ENCODE peak calls at places on chromosomes 4 and X, in four cellular contexts. N is A549, I is GM12878, A is K562. Y is an unnamed sample.

GRCh38 chr4:178329226-178329872 is 887.1 kb upstream of the AGA start:
- DNase-seq in A (no peak), N (no peak), I (no peak), Y (no peak)

GRCh38 chr4:175443547-175443946 is 368.5 kb downstream of the GPM6A start:
- DNase-seq in I (no peak), N (no peak), A (no peak), Y (no peak)

GRCh38 chr4:148782284-148782683 is 340.1 kb upstream of the NR3C2 start:
- DNase-seq in N (no peak), I (no peak), A (no peak), Y (no peak)

GRCh38 chr4:19382993-19383392 is 868.7 kb upstream of the SLIT2 start:
- DNase-seq in I (no peak), N (no peak), A (no peak), Y (peak; percentile 37)

GRCh38 chr4:48970471-48970921 is 15.6 kb upstream of the CWH43 start:
- DNase-seq in A (no peak), I (no peak), N (no peak), Y (peak; percentile 84)

GRCh38 chrX:132634521-132634920 is 145.7 kb upstream of the MBNL3 start:
- DNase-seq in A (no peak), N (no peak), I (no peak), Y (no peak)

GRCh38 chr4:80202784-80203553 is 5.7 kb downstream of the PRDM8 start:
- DNase-seq in I (no peak), A (no peak), N (no peak), Y (peak; percentile 35)

GRCh38 chr4:31328921-31329320 is 608.8 kb downstream of the PCDH7 start:
- DNase-seq in I (no peak), A (no peak), N (no peak), Y (no peak)

GRCh38 chrX:16466640-16467432 is 183.1 kb upstream of the S100G start:
- DNase-seq in A (no peak), I (no peak), N (no peak), Y (peak; percentile 68)

GRCh38 chr4:165208741-165209388 is 1.5 kb downstream of the KLHL2 start:
- DNase-seq in I (no peak), N (no peak), A (peak; percentile 36), Y (no peak)

GRCh38 chr4:6688879-6689505 is 4.7 kb upstream of the S100P start:
- DNase-seq in I (no peak), A (peak; percentile 83), N (peak; percentile 77), Y (peak; percentile 94)

GRCh38 chr4:7775396-7775795 is 164.3 kb downstream of the AFAP1 start:
- DNase-seq in A (no peak), N (no peak), I (no peak), Y (no peak)

GRCh38 chr4:23070848-23071570 is 378.3 kb downstream of the GBA3 start:
- DNase-seq in N (no peak), A (no peak), I (no peak), Y (no peak)

GRCh38 chr4:76733380-76733779 is 164.6 kb downstream of the SOWAHB start:
- DNase-seq in A (no peak), I (no peak), N (no peak), Y (no peak)

GRCh38 chr4:17770845-17771244 is 10.6 kb downstream of the FAM184B start:
- DNase-seq in A (peak; percentile 14), I (no peak), N (no peak), Y (no peak)

GRCh38 chr4:80266902-80267380 is 477 bp downstream of the FGF5 start:
- DNase-seq in I (no peak), N (no peak), A (peak; percentile 65), Y (peak; percentile 59)

GRCh38 chr4:188117631-188118030 is 8.2 kb upstream of the TRIML2 start:
- DNase-seq in N (no peak), A (no peak), I (no peak), Y (no peak)

GRCh38 chrX:147537172-147537571 is 374.5 kb upstream of the FMR1 start:
- DNase-seq in A (no peak), I (no peak), N (no peak), Y (no peak)

GRCh38 chr4:39169426-39169825 is 12.9 kb upstream of the WDR19 start:
- DNase-seq in I (no peak), N (no peak), A (no peak), Y (no peak)

GRCh38 chrX:50770702-50771101 is 43.3 kb downstream of the SHROOM4 start:
- DNase-seq in I (no peak), A (no peak), N (no peak), Y (no peak)

GRCh38 chr4:25030283-25031076 is at the start of gene LGI2:
- DNase-seq in N (no peak), A (no peak), I (no peak), Y (no peak)

GRCh38 chr4:186904104-186904503 is 180.4 kb upstream of the FAT1 start:
- DNase-seq in I (no peak), A (no peak), N (peak; percentile 51), Y (peak; percentile 95)

GRCh38 chrX:69022430-69022829 is 142.8 kb downstream of the PJA1 start:
- DNase-seq in N (no peak), I (no peak), A (no peak), Y (no peak)

GRCh38 chr4:139488442-139488841 is 34.5 kb downstream of the RAB33B start:
- DNase-seq in A (no peak), N (no peak), I (no peak), Y (no peak)

GRCh38 chr4:16642897-16643296 is 255.5 kb downstream of the LDB2 start:
- DNase-seq in I (no peak), A (peak; percentile 7), N (no peak), Y (no peak)

GRCh38 chr4:10762541-10762940 is 78.0 kb upstream of the CLNK start:
- DNase-seq in N (no peak), I (no peak), A (no peak), Y (peak; percentile 91)

GRCh38 chr4:44722001-44722400 is 4.4 kb downstream of the GNPDA2 start:
- DNase-seq in A (no peak), N (no peak), I (no peak), Y (no peak)

GRCh38 chrX:2183193-2183725 is 317.5 kb downstream of the DHRSX start:
- DNase-seq in I (no peak), A (no peak), N (peak; percentile 56), Y (no peak)

GRCh38 chr4:153110739-153111138 is 93.5 kb upstream of the TRIM2 start:
- DNase-seq in A (no peak), N (no peak), I (no peak), Y (no peak)
- TF ChIP-seq ELK1 in A (no peak), N (no peak), I (no peak), Y (no peak)

GRCh38 chr4:1082215-1083182 is 30.9 kb downstream of the RNF212 start:
- DNase-seq in I (no peak), N (peak; percentile 71), A (no peak), Y (peak; percentile 70)
- TF ChIP-seq ELK1 in I (no peak), N (no peak), A (no peak), Y (no peak)

GRCh38 chr4:100208964-100209363 is 18.7 kb upstream of the DDIT4L start:
- DNase-seq in N (no peak), I (peak; percentile 38), A (no peak), Y (no peak)

GRCh38 chr4:100206850-100207249 is 16.6 kb upstream of the DDIT4L start:
- DNase-seq in I (no peak), A (no peak), N (no peak), Y (no peak)

GRCh38 chr4:100208459-100208858 is 18.2 kb upstream of the DDIT4L start:
- DNase-seq in N (no peak), A (no peak), I (no peak), Y (no peak)
- TF ChIP-seq ELK1 in N (no peak), A (no peak), I (no peak), Y (no peak)

DNA sequence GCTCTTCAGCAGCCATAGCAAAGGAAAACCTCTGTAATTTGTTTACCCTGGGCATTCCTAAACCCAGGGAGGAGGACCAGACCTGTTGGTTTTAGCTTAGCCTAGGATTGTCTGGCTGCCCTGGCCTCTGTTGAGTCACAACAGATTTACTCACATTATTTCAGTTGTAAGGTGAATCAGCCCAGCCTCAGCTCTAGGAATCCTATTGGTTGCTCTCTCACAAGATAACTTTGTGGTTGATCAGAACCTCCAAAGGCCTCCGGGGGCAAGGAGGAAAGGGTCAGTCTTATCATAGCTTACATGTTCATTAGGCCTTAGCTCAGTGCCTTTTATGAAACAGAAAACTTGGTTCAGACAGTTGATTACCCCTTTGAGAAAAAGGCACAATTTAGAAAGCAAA is 41.0 kb downstream of the PDK3 start:
- DNase-seq in N (no peak), A (peak; percentile 3), I (peak; percentile 12), Y (peak; percentile 44)
- TF ChIP-seq ELK1 in N (no peak), A (no peak), I (no peak), Y (no peak)

DNA sequence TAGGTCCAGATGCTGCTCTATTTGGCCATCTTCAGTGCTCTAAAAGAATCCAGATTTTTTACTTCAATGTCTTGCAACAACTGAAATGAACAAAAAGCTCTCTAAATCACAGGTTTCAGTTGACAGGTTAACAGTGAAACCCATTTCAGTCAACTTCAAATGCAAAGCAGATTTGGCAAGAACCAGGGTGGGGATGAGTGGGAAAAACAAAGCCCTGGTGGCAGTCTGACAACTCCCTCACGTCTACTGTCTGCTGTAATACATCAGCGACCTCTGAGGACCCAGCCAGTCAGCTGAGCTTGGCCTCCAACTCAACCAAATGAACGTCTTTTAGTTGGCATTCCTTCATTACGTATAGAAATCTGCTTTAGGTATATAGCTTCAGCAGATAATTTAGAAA is 95.8 kb downstream of the COL25A1 start:
- DNase-seq in I (no peak), N (no peak), A (no peak), Y (no peak)
- TF ChIP-seq ELK1 in I (no peak), N (no peak), A (no peak), Y (no peak)

GRCh38 chr4:150152764-150153163 is 74.5 kb downstream of the DCLK2 start:
- DNase-seq in N (no peak), A (no peak), I (no peak), Y (peak; percentile 68)
- TF ChIP-seq ELK1 in N (no peak), A (no peak), I (no peak), Y (no peak)

DNA sequence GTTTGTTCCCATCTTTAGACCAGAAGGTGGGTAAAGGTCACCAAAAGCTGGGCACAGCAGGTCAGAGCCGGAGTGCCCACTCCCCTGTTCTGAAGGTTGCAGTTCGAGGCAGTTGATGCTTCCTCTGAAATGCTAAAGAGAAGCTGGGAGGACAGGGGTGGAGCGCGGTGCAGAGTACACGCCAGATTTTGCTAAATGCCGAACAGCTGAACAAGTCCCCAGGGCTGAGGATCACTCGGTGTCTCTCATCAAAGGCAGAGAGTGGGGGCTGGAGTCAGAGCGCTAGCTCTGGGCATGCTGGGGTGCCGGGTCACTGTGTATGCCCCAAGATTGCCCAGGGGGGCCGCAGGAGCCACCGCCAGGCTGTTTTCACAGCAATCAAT is 197.0 kb downstream of the BCOR start:
- DNase-seq in N (no peak), I (no peak), A (no peak), Y (no peak)
- TF ChIP-seq ELK1 in N (no peak), I (no peak), A (no peak), Y (no peak)

GRCh38 chrX:71053217-71053621 is 14.9 kb downstream of the SNX12 start:
- DNase-seq in I (peak; percentile 68), A (no peak), N (no peak), Y (no peak)
- TF ChIP-seq ELK1 in I (no peak), A (no peak), N (no peak), Y (no peak)

DNA sequence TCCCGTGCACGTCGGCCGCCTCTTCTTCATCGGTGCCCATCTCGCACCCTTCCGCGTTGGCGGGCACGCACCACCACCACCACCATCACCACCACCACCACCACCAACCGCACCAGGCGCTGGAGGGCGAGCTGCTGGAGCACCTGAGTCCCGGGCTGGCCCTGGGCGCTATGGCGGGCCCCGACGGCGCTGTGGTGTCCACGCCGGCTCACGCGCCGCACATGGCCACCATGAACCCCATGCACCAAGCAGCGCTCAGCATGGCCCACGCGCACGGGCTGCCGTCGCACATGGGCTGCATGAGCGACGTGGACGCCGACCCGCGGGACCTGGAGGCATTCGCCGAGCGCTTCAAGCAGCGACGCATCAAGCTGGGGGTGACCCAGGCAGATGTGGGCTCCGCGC is 1.3 kb downstream of the POU4F2 start:
- DNase-seq in N (no peak), I (no peak), A (no peak), Y (no peak)
- TF ChIP-seq ELK1 in N (no peak), I (no peak), A (no peak), Y (no peak)

Y was measured in IMR-90.